ENCODE peak calls at places on chromosomes 16 and 17, in eight cellular contexts. R, O, H, F, K, S, N and X are unnamed samples.

GRCh38 chr17:9116861-9117568 is 95.7 kb downstream of the NTN1 start:
- DNase-seq in R (no peak), H (peak; percentile 53), F (no peak), O (no peak), S (no peak), N (no peak), K (no peak), X (no peak)

GRCh38 chr17:31467502-31468256 is 76.2 kb downstream of the RAB11FIP4 start:
- DNase-seq in O (no peak), N (no peak), S (no peak), K (no peak), H (peak; percentile 59), F (no peak), R (no peak), X (no peak)

GRCh38 chr17:27430882-27431491 is 25.3 kb upstream of the KSR1 start:
- DNase-seq in S (no peak), N (peak; percentile 61), K (peak; percentile 35), O (peak; percentile 57), H (peak; percentile 76), R (peak; percentile 56), F (peak; percentile 25), X (peak; percentile 44)

GRCh38 chr16:2458887-2459646 is 842 bp upstream of the TEDC2 start:
- DNase-seq in S (no peak), R (no peak), F (no peak), K (no peak), O (peak; percentile 1), H (peak; percentile 74), N (no peak), X (no peak)

GRCh38 chr17:76365256-76365903 is 11.7 kb upstream of the PRPSAP1 start:
- DNase-seq in F (peak; percentile 58), N (peak; percentile 42), R (no peak), K (no peak), O (peak; percentile 59), H (no peak), S (no peak), X (peak; percentile 70)

GRCh38 chr16:85564277-85565051 is 48.7 kb upstream of the GSE1 start:
- DNase-seq in O (peak; percentile 15), F (peak; percentile 59), R (no peak), K (no peak), S (no peak), H (peak; percentile 78), N (no peak), X (no peak)

GRCh38 chr16:1940273-1941161 is 2.5 kb downstream of the MSRB1 start:
- DNase-seq in F (no peak), S (no peak), N (no peak), H (no peak), K (no peak), R (no peak), O (no peak), X (no peak)

GRCh38 chr17:81285179-81285878 is 9.8 kb downstream of the SLC38A10 start:
- DNase-seq in N (peak; percentile 42), H (peak; percentile 74), F (peak; percentile 75), S (no peak), R (no peak), O (no peak), K (peak; percentile 64), X (peak; percentile 66)

GRCh38 chr17:80118601-80119270 is 17.4 kb downstream of the GAA start:
- DNase-seq in H (no peak), R (no peak), S (no peak), K (no peak), N (no peak), F (no peak), O (no peak), X (no peak)

GRCh38 chr17:4232168-4232813 is 31.5 kb downstream of the ANKFY1 start:
- DNase-seq in H (no peak), S (no peak), R (peak; percentile 70), K (peak; percentile 79), F (no peak), N (peak; percentile 74), O (no peak), X (peak; percentile 78)

GRCh38 chr16:81431554-81432353 is 12.9 kb upstream of the CMIP start:
- DNase-seq in K (peak; percentile 80), F (no peak), N (peak; percentile 73), R (peak; percentile 26), S (peak; percentile 21), O (peak; percentile 64), H (no peak), X (peak; percentile 80)

GRCh38 chr16:87951550-87952538 is 610 bp downstream of the BANP start:
- DNase-seq in O (no peak), S (no peak), N (no peak), K (no peak), H (no peak), R (peak; percentile 41), F (peak; percentile 56), X (no peak)

GRCh38 chr17:48757524-48757961 is 29.0 kb upstream of the HOXB13 start:
- DNase-seq in F (no peak), K (no peak), R (no peak), O (peak; percentile 54), S (no peak), N (no peak), H (no peak), X (no peak)

GRCh38 chr16:12881771-12882170 is 19.6 kb upstream of the SHISA9 start:
- DNase-seq in K (peak; percentile 43), H (no peak), F (no peak), N (no peak), S (no peak), R (no peak), O (no peak), X (no peak)

GRCh38 chr17:27367121-27367981 is 73.4 kb downstream of the WSB1 start:
- DNase-seq in O (no peak), K (no peak), F (no peak), S (no peak), N (no peak), H (no peak), R (no peak), X (no peak)

GRCh38 chr17:59165933-59166342 is 10.4 kb downstream of the PRR11 start:
- DNase-seq in N (peak; percentile 55), H (peak; percentile 71), R (peak; percentile 70), F (peak; percentile 63), S (peak; percentile 17), K (peak; percentile 42), O (peak; percentile 77), X (peak; percentile 42)

GRCh38 chr16:54199486-54200160 is 87.0 kb downstream of the IRX3 start:
- DNase-seq in H (no peak), K (no peak), F (no peak), S (no peak), R (no peak), O (no peak), N (no peak), X (no peak)

GRCh38 chr17:44400226-44400847 is 10.9 kb upstream of the ITGA2B start:
- DNase-seq in S (no peak), H (peak; percentile 48), R (peak; percentile 39), N (peak; percentile 45), K (peak; percentile 36), F (peak; percentile 37), O (peak; percentile 53), X (peak; percentile 54)

GRCh38 chr17:55273579-55274370 is 9.0 kb downstream of the HLF start:
- DNase-seq in N (no peak), K (no peak), F (no peak), O (no peak), S (no peak), H (no peak), R (no peak), X (no peak)
- H3K4me3 ChIP-seq in N (no peak overlapping the region), K (no peak overlapping the region), F (no peak overlapping the region), O (no peak overlapping the region), S (no peak overlapping the region), H (no peak overlapping the region), R (peak overlapping the region; percentile 7), X (no peak overlapping the region)

DNA sequence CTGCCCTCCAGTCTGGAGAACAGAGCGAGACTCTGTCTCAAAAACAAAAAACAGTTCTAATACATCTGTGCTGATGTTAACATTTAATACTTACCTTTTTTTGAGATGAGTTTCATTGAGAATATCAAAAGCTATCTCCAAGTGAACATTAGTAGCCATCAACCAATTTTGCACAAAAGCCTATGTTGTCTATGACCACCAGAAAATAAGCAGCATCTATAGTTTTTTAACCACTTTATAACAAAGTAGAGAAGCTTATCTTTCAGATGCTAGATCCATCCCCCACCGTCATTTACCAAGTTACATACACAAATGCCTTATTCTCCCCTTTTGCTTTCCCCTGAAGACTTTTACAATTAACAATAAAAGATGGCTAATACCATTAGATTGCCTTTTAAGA is 4.1 kb downstream of the SRSF1 start:
- DNase-seq in F (no peak), O (no peak), S (no peak), H (no peak), R (no peak), K (no peak), N (no peak), X (no peak)
- H3K4me3 ChIP-seq in F (no peak overlapping the region), O (peak overlapping the region; percentile 96), S (no peak overlapping the region), H (no peak overlapping the region), R (peak overlapping the region; percentile 98), K (no peak overlapping the region), N (no peak overlapping the region), X (no peak overlapping the region)

GRCh38 chr17:18258356-18259038 is at the start of gene FLII:
- DNase-seq in O (peak; percentile 56), R (peak; percentile 34), S (no peak), H (peak; percentile 92), N (peak; percentile 17), F (peak; percentile 52), K (no peak), X (peak; percentile 29)

GRCh38 chr17:18260332-18261145 is at the start of gene MIEF2:
- DNase-seq in H (peak; percentile 99), K (peak; percentile 89), N (peak; percentile 96), O (peak; percentile 98), S (peak; percentile 45), R (peak; percentile 94), F (peak; percentile 96), X (peak; percentile 96)

GRCh38 chr17:18261146-18261515 is 669 bp downstream of the MIEF2 start:
- DNase-seq in S (no peak), R (peak; percentile 57), F (peak; percentile 57), H (peak; percentile 84), K (peak; percentile 39), N (peak; percentile 26), O (peak; percentile 79), X (peak; percentile 51)

GRCh38 chr17:18261659-18262058 is 1.2 kb downstream of the MIEF2 start:
- DNase-seq in S (no peak), R (no peak), F (no peak), K (no peak), O (no peak), H (no peak), N (no peak), X (no peak)

DNA sequence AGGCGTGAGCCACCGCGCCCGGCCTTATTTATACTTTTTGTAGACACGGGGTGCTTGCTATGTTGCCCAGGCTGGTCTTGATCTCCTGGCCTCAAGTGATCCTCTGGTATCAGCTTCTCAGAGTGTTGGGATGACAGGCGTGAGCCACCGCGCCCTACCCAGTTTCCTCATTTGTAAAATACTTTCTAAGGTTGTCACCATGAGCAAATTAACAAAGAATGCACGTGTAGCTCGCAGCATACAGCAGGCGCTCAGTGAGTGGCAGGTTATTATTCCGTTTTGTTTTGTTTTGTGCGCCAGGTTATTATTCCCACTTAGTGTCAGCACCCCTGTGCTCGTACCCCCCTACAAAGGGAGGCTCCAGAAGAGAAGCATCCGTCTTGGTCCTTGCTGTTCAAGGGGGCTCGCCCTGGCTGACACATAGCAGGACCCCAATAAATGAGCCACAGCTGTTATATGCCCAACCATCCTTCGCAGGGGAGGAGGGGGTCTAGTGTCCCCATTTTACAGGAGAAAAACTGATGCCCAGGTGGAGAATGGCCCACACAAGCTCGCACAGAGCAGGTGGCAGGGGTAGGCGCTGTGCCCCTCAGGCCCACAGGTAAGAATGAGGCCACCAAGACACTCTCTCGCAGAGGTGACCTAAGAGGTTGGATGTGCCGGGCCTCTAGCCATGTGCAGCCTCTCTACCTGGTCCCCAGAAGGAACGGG is 686 bp upstream of the MIEF2 start:
- DNase-seq in N (no peak), K (no peak), F (no peak), S (no peak), H (no peak), O (peak; percentile 82), R (no peak), X (no peak)
- H3K4me3 ChIP-seq in N (peak overlapping the region; percentile 81), K (peak overlapping the region; percentile 76), F (peak overlapping the region; percentile 52), S (peak overlapping the region; percentile 93), H (peak overlapping the region; percentile 39), O (peak overlapping the region; percentile 82), R (peak overlapping the region; percentile 87), X (peak overlapping the region; percentile 68)

GRCh38 chr17:82348866-82349265 is 10.2 kb upstream of the TEX19 start:
- DNase-seq in F (no peak), O (no peak), R (no peak), K (no peak), H (no peak), N (no peak), S (no peak), X (no peak)
- H3K4me3 ChIP-seq in F (no peak overlapping the region), O (no peak overlapping the region), R (peak overlapping the region; percentile 62), K (no peak overlapping the region), H (no peak overlapping the region), N (no peak overlapping the region), S (no peak overlapping the region), X (no peak overlapping the region)